ENCODE peak calls at places on chromosomes 1 and 21, in four cellular contexts. D is mammary epithelial cell, O is GM23248, E is MM.1S. W is an unnamed sample.

GRCh38 chr1:41954533-41954944 is 35.8 kb upstream of the HIVEP3 start:
- DNase-seq in D (peak), O (peak), E (no peak), W (peak)

GRCh38 chr1:246680180-246680579 is 44.0 kb upstream of the SCCPDH start:
- DNase-seq in D (no peak), O (no peak), E (no peak), W (peak)

GRCh38 chr1:204867203-204867602 is 3.5 kb upstream of the NFASC start:
- DNase-seq in D (peak), O (no peak), E (no peak), W (no peak)

GRCh38 chr1:84282780-84283333 is 18.7 kb upstream of the SAMD13 start:
- DNase-seq in D (no peak), O (no peak), E (no peak), W (no peak)

GRCh38 chr1:61253059-61253735 is 170.8 kb downstream of the NFIA start:
- DNase-seq in D (peak), O (peak), E (no peak), W (no peak)

GRCh38 chr21:43603641-43604504 is 55.4 kb downstream of the HSF2BP start:
- DNase-seq in D (peak), O (peak), E (no peak), W (no peak)

GRCh38 chr1:63772201-63772600 is 1.6 kb upstream of the ROR1 start:
- DNase-seq in D (peak), O (no peak), E (no peak), W (no peak)

GRCh38 chr1:187987236-187987776 is 1158.6 kb downstream of the PLA2G4A start:
- DNase-seq in D (peak), O (no peak), E (peak), W (no peak)

GRCh38 chr1:204128964-204129896 is 22.6 kb downstream of the ETNK2 start:
- DNase-seq in D (peak), O (peak), E (peak), W (peak)

GRCh38 chr1:206809504-206810084 is 37.3 kb upstream of the IL10 start:
- DNase-seq in D (peak), O (peak), E (peak), W (no peak)

GRCh38 chr21:40386301-40386911 is 460.6 kb downstream of the DSCAM start:
- DNase-seq in D (peak), O (peak), E (peak), W (peak)

GRCh38 chr21:35578350-35578782 is 482.0 kb downstream of the SETD4 start:
- DNase-seq in D (peak), O (peak), E (no peak), W (no peak)

GRCh38 chr1:7609311-7609994 is 161.6 kb upstream of the VAMP3 start:
- DNase-seq in D (no peak), O (no peak), E (no peak), W (peak)

GRCh38 chr1:225448146-225448805 is 20.4 kb upstream of the LBR start:
- DNase-seq in D (no peak), O (no peak), E (no peak), W (no peak)

GRCh38 chr21:14901482-14901958 is 163.3 kb downstream of the NRIP1 start:
- DNase-seq in D (peak), O (peak), E (no peak), W (no peak)

GRCh38 chr1:24929876-24930702 is at the start of gene RUNX3:
- DNase-seq in D (peak), O (peak), E (peak), W (peak)

GRCh38 chr1:22919341-22920025 is 53.2 kb downstream of the LACTBL1 start:
- DNase-seq in D (no peak), O (peak), E (no peak), W (no peak)

GRCh38 chr1:28553229-28553930 is 495 bp downstream of the TRNAU1AP start:
- DNase-seq in D (peak), O (peak), E (peak), W (peak)

GRCh38 chr1:58848818-58849411 is 65.1 kb upstream of the JUN start:
- DNase-seq in D (peak), O (peak), E (no peak), W (peak)

GRCh38 chr1:172201572-172201971 is 218.9 kb upstream of the C1orf105 start:
- DNase-seq in D (no peak), O (no peak), E (no peak), W (no peak)

GRCh38 chr1:24364605-24364974 is 45.4 kb downstream of the GRHL3 start:
- DNase-seq in D (peak), O (peak), E (no peak), W (no peak)

GRCh38 chr1:196144588-196144987 is 463.7 kb downstream of the KCNT2 start:
- DNase-seq in D (no peak), O (no peak), E (no peak), W (no peak)

GRCh38 chr21:38819719-38820147 is 14.0 kb downstream of the ETS2 start:
- DNase-seq in D (peak), O (peak), E (no peak), W (no peak)

GRCh38 chr21:17532292-17532691 is 19.4 kb downstream of the CXADR start:
- DNase-seq in D (no peak), O (no peak), E (no peak), W (no peak)

GRCh38 chr1:221335161-221336101 is 406.5 kb downstream of the DUSP10 start:
- DNase-seq in D (peak), O (peak), E (no peak), W (peak)

GRCh38 chr1:52325782-52326181 is 40.2 kb downstream of the CC2D1B start:
- DNase-seq in D (no peak), O (no peak), E (no peak), W (no peak)

GRCh38 chr1:207818971-207819451 is 67.2 kb downstream of the CD46 start:
- DNase-seq in D (no peak), O (peak), E (no peak), W (no peak)

GRCh38 chr1:58551741-58552140 is 5.2 kb upstream of the OMA1 start:
- DNase-seq in D (no peak), O (no peak), E (no peak), W (no peak)

GRCh38 chr21:37452222-37452621 is 85.6 kb downstream of the DYRK1A start:
- DNase-seq in D (peak), O (peak), E (no peak), W (no peak)

GRCh38 chr1:192859808-192860207 is 51.0 kb downstream of the RGS2 start:
- DNase-seq in D (no peak), O (no peak), E (no peak), W (no peak)

GRCh38 chr1:198199105-198199504 is 42.3 kb downstream of the NEK7 start:
- DNase-seq in D (peak), O (no peak), E (peak), W (no peak)

GRCh38 chr1:229434005-229434640 is at the start of gene ACTA1:
- DNase-seq in D (no peak), O (no peak), E (no peak), W (peak)

GRCh38 chr1:79207331-79207730 is 200.8 kb upstream of the ADGRL4 start:
- DNase-seq in D (no peak), O (no peak), E (no peak), W (no peak)

GRCh38 chr1:100455478-100456072 is 82.4 kb upstream of the GPR88 start:
- DNase-seq in D (no peak), O (peak), E (peak), W (no peak)

GRCh38 chr1:109547412-109548320 is 749 bp upstream of the GNAI3 start:
- DNase-seq in D (peak), O (peak), E (peak), W (no peak)

GRCh38 chr1:186255286-186255685 is 119.8 kb downstream of the TPR start:
- DNase-seq in D (no peak), O (no peak), E (no peak), W (no peak)

GRCh38 chr1:16334655-16335340 is 17.5 kb downstream of the FBXO42 start:
- DNase-seq in D (no peak), O (no peak), E (no peak), W (no peak)

GRCh38 chr1:183073320-183073719 is 50.1 kb downstream of the LAMC1 start:
- DNase-seq in D (no peak), O (no peak), E (peak), W (no peak)
- H3K9ac ChIP-seq in D (no peak), O (no peak), E (no peak), W (no peak)

GRCh38 chr1:156622581-156623297 is 3.5 kb downstream of the HAPLN2 start:
- DNase-seq in D (no peak), O (no peak), E (no peak), W (no peak)
- H3K9ac ChIP-seq in D (no peak), O (no peak), E (no peak), W (no peak)

GRCh38 chr1:245074898-245075297 is 79.9 kb upstream of the KIF26B start:
- DNase-seq in D (no peak), O (no peak), E (no peak), W (no peak)

GRCh38 chr1:245074232-245074747 is 80.5 kb upstream of the KIF26B start:
- DNase-seq in D (peak), O (peak), E (no peak), W (no peak)

GRCh38 chr1:245067257-245067656 is 87.5 kb upstream of the KIF26B start:
- DNase-seq in D (no peak), O (peak), E (no peak), W (no peak)

GRCh38 chr1:245070836-245071615 is 83.8 kb upstream of the KIF26B start:
- DNase-seq in D (no peak), O (no peak), E (no peak), W (no peak)
- H3K9ac ChIP-seq in D (no peak), O (no peak), E (no peak), W (no peak)

GRCh38 chr21:45069085-45069484 is 5.3 kb upstream of the ADARB1 start:
- DNase-seq in D (no peak), O (no peak), E (no peak), W (no peak)

GRCh38 chr21:45071396-45072165 is 2.8 kb upstream of the ADARB1 start:
- DNase-seq in D (no peak), O (no peak), E (no peak), W (no peak)

GRCh38 chr21:45070970-45071369 is 3.4 kb upstream of the ADARB1 start:
- DNase-seq in D (no peak), O (no peak), E (no peak), W (no peak)

GRCh38 chr21:45067462-45068285 is 6.7 kb upstream of the ADARB1 start:
- DNase-seq in D (no peak), O (no peak), E (no peak), W (no peak)

DNA sequence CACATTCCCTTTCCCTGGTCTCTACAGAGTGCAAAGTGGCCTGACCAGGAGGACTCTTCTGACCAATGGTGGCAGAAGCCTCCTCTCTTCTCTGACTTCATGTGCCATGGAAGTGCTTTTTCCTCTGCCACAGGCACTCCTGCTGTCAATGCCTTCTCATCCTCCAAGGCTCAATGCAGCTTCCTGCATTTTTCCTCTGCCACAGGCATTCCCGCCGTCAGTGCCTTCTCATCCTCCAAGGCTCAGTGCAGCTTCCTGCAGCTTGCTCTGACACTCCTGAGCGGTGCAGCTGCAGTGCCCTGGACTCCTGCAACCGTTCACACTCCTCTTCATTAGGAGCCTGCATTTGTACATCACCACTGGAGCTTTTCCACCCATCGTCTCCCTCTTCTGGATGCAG is 4.7 kb upstream of the ADARB1 start:
- DNase-seq in D (no peak), O (no peak), E (no peak), W (no peak)
- H3K9ac ChIP-seq in D (no peak), O (no peak), E (no peak), W (no peak)

W was measured in kidney.